ENCODE peak calls at places on chromosome 13, in six cellular contexts. C is NCI-H345, H is midbrain, W is tibial nerve, O is fibroblast of lung, M is neural crest cell. R is an unnamed sample.
A peak's percentile ranks its signal among the peaks of the same experiment; 100 is the strongest.

GRCh38 chr13:80740076-80740475 is 399.1 kb upstream of the SPRY2 start:
- DNase-seq in W (no peak), H (no peak), C (no peak), M (no peak), O (peak; percentile 23), R (no peak)

GRCh38 chr13:48962281-48962680 is 13.4 kb upstream of the FNDC3A start:
- DNase-seq in M (no peak), H (no peak), O (no peak), W (no peak), C (no peak), R (no peak)

GRCh38 chr13:27359203-27359821 is 65.1 kb upstream of the GTF3A start:
- DNase-seq in O (peak; percentile 79), H (peak; percentile 81), W (no peak), M (peak; percentile 63), C (peak; percentile 51), R (peak; percentile 74)

GRCh38 chr13:112820318-112820717 is 130.5 kb downstream of the ATP11A start:
- DNase-seq in H (no peak), C (no peak), O (no peak), W (no peak), M (no peak), R (no peak)

GRCh38 chr13:96200810-96201209 is 110.9 kb downstream of the HS6ST3 start:
- DNase-seq in W (no peak), C (no peak), O (no peak), M (no peak), H (no peak), R (peak; percentile 46)

GRCh38 chr13:33251131-33251629 is 34.4 kb downstream of the STARD13 start:
- DNase-seq in H (no peak), M (no peak), C (no peak), W (no peak), O (peak; percentile 92), R (no peak)

GRCh38 chr13:71695662-71696061 is 171.3 kb downstream of the DACH1 start:
- DNase-seq in W (no peak), O (no peak), H (no peak), M (no peak), C (no peak), R (no peak)

GRCh38 chr13:83162493-83162892 is 719.8 kb downstream of the SLITRK1 start:
- DNase-seq in M (no peak), C (no peak), O (peak; percentile 17), W (no peak), H (no peak), R (peak; percentile 63)

GRCh38 chr13:111049791-111050538 is 65.1 kb upstream of the ARHGEF7 start:
- DNase-seq in W (peak; percentile 29), H (peak; percentile 15), C (peak; percentile 14), O (peak; percentile 50), M (no peak), R (peak; percentile 16)

GRCh38 chr13:113803409-113804016 is 44.5 kb downstream of the TMEM255B start:
- DNase-seq in C (no peak), W (no peak), M (no peak), H (no peak), O (no peak), R (no peak)

GRCh38 chr13:71051573-71051972 is 815.4 kb downstream of the DACH1 start:
- DNase-seq in H (no peak), O (no peak), C (no peak), W (no peak), M (no peak), R (no peak)

GRCh38 chr13:34671136-34671535 is 270.9 kb upstream of the NBEA start:
- DNase-seq in H (peak; percentile 58), C (no peak), M (no peak), W (no peak), O (no peak), R (no peak)

GRCh38 chr13:50873481-50873880 is 30.0 kb upstream of the DLEU7 start:
- DNase-seq in C (no peak), M (no peak), H (no peak), W (no peak), O (peak; percentile 2), R (no peak)